ENCODE peak calls at places on chromosomes 13 and 19, in four cellular contexts. One of them, this sample, is unnamed.
A peak's percentile ranks its signal among the peaks of the same experiment; 100 is the strongest.

GRCh38 chr19:40691421-40692211 is 1.2 kb upstream of the NUMBL start:
- DNase-seq in HepG2: no peak
- DNase-seq in K562: peak; percentile 66
- DNase-seq in H1: peak; percentile 59
- DNase-seq in this sample: peak; percentile 46

GRCh38 chr13:73198888-73199497 is 140.2 kb downstream of the KLF5 start:
- DNase-seq in H1: no peak
- DNase-seq in HepG2: peak; percentile 56
- DNase-seq in K562: no peak
- DNase-seq in this sample: no peak

GRCh38 chr13:22278336-22278929 is 607.6 kb downstream of the FGF9 start:
- DNase-seq in H1: peak; percentile 67
- DNase-seq in K562: peak; percentile 29
- DNase-seq in HepG2: peak; percentile 2
- DNase-seq in this sample: peak; percentile 8

GRCh38 chr13:80436571-80437169 is 95.7 kb upstream of the SPRY2 start:
- DNase-seq in HepG2: no peak
- DNase-seq in K562: no peak
- DNase-seq in H1: no peak
- DNase-seq in this sample: no peak

GRCh38 chr19:51462276-51462675 is 4.0 kb upstream of the SIGLEC8 start:
- DNase-seq in HepG2: no peak
- DNase-seq in H1: no peak
- DNase-seq in K562: no peak
- DNase-seq in this sample: no peak

GRCh38 chr19:52734340-52734892 is 428 bp downstream of the ZNF611 start:
- DNase-seq in H1: no peak
- DNase-seq in HepG2: no peak
- DNase-seq in K562: no peak
- DNase-seq in this sample: peak; percentile 74

GRCh38 chr13:108102771-108103170 is 112.6 kb downstream of the LIG4 start:
- DNase-seq in HepG2: no peak
- DNase-seq in H1: no peak
- DNase-seq in K562: no peak
- DNase-seq in this sample: no peak

GRCh38 chr13:93948523-93948922 is 531.0 kb downstream of the DCT start:
- DNase-seq in HepG2: no peak
- DNase-seq in K562: no peak
- DNase-seq in H1: no peak
- DNase-seq in this sample: no peak

GRCh38 chr19:47124937-47125668 is 5.5 kb upstream of the SAE1 start:
- DNase-seq in H1: no peak
- DNase-seq in K562: peak; percentile 78
- DNase-seq in HepG2: peak; percentile 78
- DNase-seq in this sample: peak; percentile 73

GRCh38 chr19:40804783-40805242 is 5.8 kb downstream of the EGLN2 start:
- DNase-seq in K562: no peak
- DNase-seq in HepG2: no peak
- DNase-seq in H1: no peak
- DNase-seq in this sample: no peak

GRCh38 chr13:74301200-74302063 is 167.2 kb upstream of the KLF12 start:
- DNase-seq in K562: no peak
- DNase-seq in H1: no peak
- DNase-seq in HepG2: no peak
- DNase-seq in this sample: no peak

GRCh38 chr19:27972291-27973040 is 1240.5 kb downstream of the UQCRFS1 start:
- DNase-seq in HepG2: no peak
- DNase-seq in K562: no peak
- DNase-seq in H1: no peak
- DNase-seq in this sample: no peak

GRCh38 chr19:8161135-8161646 is 11.8 kb upstream of the FBN3 start:
- DNase-seq in H1: no peak
- DNase-seq in HepG2: peak; percentile 65
- DNase-seq in K562: peak; percentile 81
- DNase-seq in this sample: peak; percentile 40

GRCh38 chr13:90933097-90933826 is 414.2 kb upstream of the MIR17HG start:
- DNase-seq in H1: no peak
- DNase-seq in HepG2: no peak
- DNase-seq in K562: no peak
- DNase-seq in this sample: no peak

GRCh38 chr19:11848594-11849263 is at the start of gene ZNF439:
- DNase-seq in H1: peak; percentile 46
- DNase-seq in HepG2: peak; percentile 85
- DNase-seq in K562: peak; percentile 22
- DNase-seq in this sample: peak; percentile 95

GRCh38 chr19:29372921-29373797 is 152.6 kb upstream of the VSTM2B start:
- DNase-seq in H1: peak; percentile 27
- DNase-seq in K562: no peak
- DNase-seq in HepG2: no peak
- DNase-seq in this sample: no peak

GRCh38 chr13:23384111-23384510 is 49.4 kb downstream of the SACS start:
- DNase-seq in HepG2: no peak
- DNase-seq in K562: no peak
- DNase-seq in H1: no peak
- DNase-seq in this sample: no peak

GRCh38 chr19:58450836-58451357 is 525 bp upstream of the ZNF324B start:
- DNase-seq in H1: no peak
- DNase-seq in HepG2: no peak
- DNase-seq in K562: peak; percentile 19
- DNase-seq in this sample: no peak

GRCh38 chr19:39474139-39474620 is 6.5 kb upstream of the TIMM50 start:
- DNase-seq in K562: peak; percentile 72
- DNase-seq in HepG2: peak; percentile 30
- DNase-seq in H1: peak; percentile 96
- DNase-seq in this sample: peak; percentile 91

GRCh38 chr13:94309997-94310842 is 169.3 kb downstream of the DCT start:
- DNase-seq in HepG2: no peak
- DNase-seq in H1: no peak
- DNase-seq in K562: no peak
- DNase-seq in this sample: no peak

GRCh38 chr19:35115538-35115951 is at the start of gene FXYD3:
- DNase-seq in H1: no peak
- DNase-seq in K562: no peak
- DNase-seq in HepG2: no peak
- DNase-seq in this sample: no peak

GRCh38 chr19:40687525-40688016 is 2.9 kb downstream of the NUMBL start:
- DNase-seq in H1: no peak
- DNase-seq in HepG2: no peak
- DNase-seq in K562: peak; percentile 88
- DNase-seq in this sample: no peak

GRCh38 chr13:74444161-74444571 is 310.0 kb upstream of the KLF12 start:
- DNase-seq in K562: no peak
- DNase-seq in HepG2: no peak
- DNase-seq in H1: no peak
- DNase-seq in this sample: no peak

GRCh38 chr13:30618186-30618937 is 642 bp downstream of the USPL1 start:
- DNase-seq in K562: no peak
- DNase-seq in HepG2: peak; percentile 4
- DNase-seq in H1: no peak
- DNase-seq in this sample: no peak

GRCh38 chr19:55013596-55013995 is 24.5 kb downstream of the GP6 start:
- DNase-seq in H1: no peak
- DNase-seq in HepG2: no peak
- DNase-seq in K562: no peak
- DNase-seq in this sample: no peak
- H3K27me3 ChIP-seq in H1: no peaks in the 10 kb centered on the region
- H3K27me3 ChIP-seq in HepG2: peaks cover 19% of the 10 kb centered on the region
- H3K27me3 ChIP-seq in K562: no peaks in the 10 kb centered on the region
- H3K27me3 ChIP-seq in this sample: no peaks in the 10 kb centered on the region

DNA sequence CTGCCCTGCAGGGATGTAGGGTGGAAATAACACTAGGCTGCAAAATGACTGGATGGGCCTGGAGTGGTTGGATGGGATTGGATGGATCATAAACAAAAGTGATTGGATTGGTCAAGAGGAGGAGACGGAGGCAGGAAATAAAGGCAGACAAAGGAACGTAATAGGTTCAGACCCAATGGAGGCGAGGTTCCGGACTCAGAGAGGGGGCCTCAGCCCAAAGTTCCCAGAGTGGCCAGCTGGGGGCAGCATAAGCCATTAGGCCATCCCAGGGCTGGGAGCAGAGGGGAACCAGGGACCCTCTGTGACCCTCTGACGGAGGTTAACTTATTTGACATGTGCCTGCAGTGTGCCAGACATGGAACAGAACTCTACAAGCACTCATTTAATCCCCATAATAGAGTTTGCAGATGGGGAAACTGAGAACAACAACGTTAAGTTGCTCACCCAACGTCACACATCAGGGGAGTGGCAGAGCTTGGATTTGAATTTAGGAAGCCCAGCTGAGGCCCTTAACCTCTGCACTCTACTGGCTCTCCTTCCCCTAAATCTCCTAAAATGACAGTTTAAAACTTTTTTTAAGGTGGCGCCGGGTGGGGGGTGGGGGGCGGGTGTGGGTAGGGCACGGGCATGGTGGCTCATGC is 15.3 kb upstream of the MAP1S start:
- DNase-seq in H1: peak; percentile 95
- DNase-seq in HepG2: peak; percentile 33
- DNase-seq in K562: peak; percentile 67
- DNase-seq in this sample: peak; percentile 80
- TF ChIP-seq CHD2 in H1: no peak
- TF ChIP-seq CHD2 in HepG2: no peak
- TF ChIP-seq CHD2 in K562: no peak
- TF ChIP-seq CHD2 in this sample: no peak

GRCh38 chr19:33377586-33378475 is 4.3 kb downstream of the CEBPG start:
- DNase-seq in H1: no peak
- DNase-seq in HepG2: no peak
- DNase-seq in K562: no peak
- DNase-seq in this sample: no peak

GRCh38 chr19:33375156-33375744 is 1.7 kb downstream of the CEBPG start:
- DNase-seq in HepG2: no peak
- DNase-seq in H1: no peak
- DNase-seq in K562: no peak
- DNase-seq in this sample: no peak

GRCh38 chr19:33375760-33376159 is 2.3 kb downstream of the CEBPG start:
- DNase-seq in HepG2: peak; percentile 46
- DNase-seq in K562: peak; percentile 34
- DNase-seq in H1: no peak
- DNase-seq in this sample: no peak

GRCh38 chr19:33376931-33377557 is 3.5 kb downstream of the CEBPG start:
- DNase-seq in HepG2: no peak
- DNase-seq in H1: no peak
- DNase-seq in K562: no peak
- DNase-seq in this sample: no peak

DNA sequence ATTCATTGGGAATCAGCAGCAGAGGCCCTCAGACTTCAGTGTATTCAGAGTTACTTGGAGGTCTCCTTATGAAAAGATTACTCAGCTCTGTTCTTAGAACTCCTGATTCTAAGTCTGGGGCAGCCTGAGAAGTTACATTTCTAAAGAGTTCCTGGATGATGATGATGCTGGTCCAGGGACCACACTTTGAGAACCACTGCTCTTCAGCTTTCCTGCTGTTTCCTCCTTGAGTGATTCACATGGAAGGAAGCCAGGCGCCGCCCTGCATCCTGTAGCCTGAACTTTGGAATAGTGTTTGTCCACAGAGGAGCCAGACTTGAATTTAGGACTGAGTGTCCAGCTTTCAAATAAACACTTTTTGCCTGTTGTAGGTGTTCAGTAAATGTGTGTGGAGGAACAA is 2.9 kb downstream of the CEBPG start:
- DNase-seq in H1: no peak
- DNase-seq in HepG2: peak; percentile 45
- DNase-seq in K562: no peak
- DNase-seq in this sample: no peak
- TF ChIP-seq SIN3A in H1: no peak
- TF ChIP-seq SIN3A in HepG2: no peak
- TF ChIP-seq SIN3A in K562: no peak
- TF ChIP-seq SIN3A in this sample: no peak

GRCh38 chr19:53907690-53908089 is 1.4 kb upstream of the CACNG7 start:
- DNase-seq in HepG2: no peak
- DNase-seq in H1: no peak
- DNase-seq in K562: no peak
- DNase-seq in this sample: no peak

GRCh38 chr19:53908106-53908932 is 759 bp upstream of the CACNG7 start:
- DNase-seq in HepG2: no peak
- DNase-seq in H1: peak; percentile 94
- DNase-seq in K562: peak; percentile 75
- DNase-seq in this sample: peak; percentile 89

GRCh38 chr19:53908933-53909415 is at the start of gene CACNG7:
- DNase-seq in H1: no peak
- DNase-seq in HepG2: no peak
- DNase-seq in K562: no peak
- DNase-seq in this sample: peak; percentile 94

GRCh38 chr19:53909471-53910169 is 542 bp downstream of the CACNG7 start:
- DNase-seq in K562: no peak
- DNase-seq in H1: peak; percentile 73
- DNase-seq in HepG2: no peak
- DNase-seq in this sample: no peak

GRCh38 chr19:53910170-53910518 is 1.1 kb downstream of the CACNG7 start:
- DNase-seq in HepG2: no peak
- DNase-seq in K562: no peak
- DNase-seq in H1: peak; percentile 67
- DNase-seq in this sample: peak; percentile 78
- H3K27me3 ChIP-seq in HepG2: peaks cover 45% of the 10 kb centered on the region
- H3K27me3 ChIP-seq in K562: peaks cover 13% of the 10 kb centered on the region
- H3K27me3 ChIP-seq in H1: no peaks in the 10 kb centered on the region
- H3K27me3 ChIP-seq in this sample: peaks cover 8% of the 10 kb centered on the region

DNA sequence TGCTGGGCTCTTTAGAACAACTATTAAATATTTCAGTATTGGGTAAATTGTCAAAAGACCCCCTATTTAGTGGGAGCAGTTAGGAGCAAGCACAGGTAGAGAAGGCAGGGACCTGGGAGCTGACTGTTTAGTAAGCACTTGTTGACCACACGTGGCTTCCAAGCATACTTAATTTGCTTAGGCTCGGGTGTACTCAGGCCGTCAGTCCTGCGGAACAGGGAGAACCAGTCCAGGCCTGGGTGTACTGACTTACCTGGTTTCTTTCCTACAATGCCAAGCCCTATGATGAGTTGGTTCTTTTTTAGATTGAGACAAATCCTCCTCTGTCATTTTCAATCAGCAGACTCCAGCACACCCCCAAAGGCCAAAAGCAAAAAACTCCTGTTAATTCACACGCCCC is 90.0 kb downstream of the WDFY2 start:
- DNase-seq in K562: no peak
- DNase-seq in HepG2: no peak
- DNase-seq in H1: no peak
- DNase-seq in this sample: no peak
- TF ChIP-seq CHD2 in K562: no peak
- TF ChIP-seq CHD2 in HepG2: no peak
- TF ChIP-seq CHD2 in H1: no peak
- TF ChIP-seq CHD2 in this sample: no peak

GRCh38 chr19:36577271-36577996 is 4.3 kb upstream of the ZNF529 start:
- DNase-seq in K562: no peak
- DNase-seq in HepG2: no peak
- DNase-seq in H1: no peak
- DNase-seq in this sample: no peak
- TF ChIP-seq SIN3A in K562: no peak
- TF ChIP-seq SIN3A in HepG2: no peak
- TF ChIP-seq SIN3A in H1: no peak
- TF ChIP-seq SIN3A in this sample: no peak

DNA sequence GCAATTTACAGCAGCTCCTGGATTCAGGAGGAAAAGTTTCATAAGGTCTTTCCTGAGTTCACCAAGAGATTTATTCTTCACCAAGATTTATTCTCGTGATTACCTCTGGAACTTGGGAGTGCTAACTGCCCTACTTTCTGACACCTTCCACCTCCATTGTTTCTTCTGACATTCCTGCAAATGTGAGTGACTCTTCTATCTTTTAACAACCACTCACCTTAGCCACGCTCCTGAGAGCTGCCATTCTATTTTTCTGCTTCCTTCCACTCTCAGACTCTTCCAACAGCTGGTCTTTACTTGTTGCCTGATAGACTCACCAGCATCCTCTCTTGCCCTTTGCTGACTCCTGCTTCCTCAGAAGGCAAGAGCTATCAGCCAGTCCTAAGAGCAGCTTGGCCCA is 11.5 kb upstream of the CBY2 start:
- DNase-seq in K562: no peak
- DNase-seq in H1: no peak
- DNase-seq in HepG2: no peak
- DNase-seq in this sample: no peak
- H3K27me3 ChIP-seq in K562: no peaks in the 10 kb centered on the region
- H3K27me3 ChIP-seq in H1: no peaks in the 10 kb centered on the region
- H3K27me3 ChIP-seq in HepG2: peaks cover 10% of the 10 kb centered on the region
- H3K27me3 ChIP-seq in this sample: no peaks in the 10 kb centered on the region